ENCODE peak calls at places on chromosomes 16 and 17, in six cellular contexts. One of them, this sample, is unnamed.
A peak's percentile ranks its signal among the peaks of the same experiment; 100 is the strongest.

GRCh38 chr17:79931517-79932309 is 92.5 kb upstream of the CBX4 start:
- DNase-seq in PC-3: peak; percentile 20
- DNase-seq in IMR-90: peak; percentile 31
- DNase-seq in mammary epithelial cell: peak; percentile 32
- DNase-seq in EL: peak; percentile 26
- DNase-seq in H7: no peak
- DNase-seq in this sample: peak; percentile 43

GRCh38 chr17:76046064-76046463 is 19.0 kb upstream of the EVPL start:
- DNase-seq in H7: no peak
- DNase-seq in EL: no peak
- DNase-seq in PC-3: no peak
- DNase-seq in mammary epithelial cell: peak; percentile 47
- DNase-seq in IMR-90: no peak
- DNase-seq in this sample: peak; percentile 52

GRCh38 chr17:60139438-60140285 is 10.1 kb upstream of the CA4 start:
- DNase-seq in EL: peak; percentile 61
- DNase-seq in IMR-90: peak; percentile 58
- DNase-seq in H7: peak; percentile 94
- DNase-seq in mammary epithelial cell: peak; percentile 34
- DNase-seq in PC-3: peak; percentile 31
- DNase-seq in this sample: peak; percentile 66

GRCh38 chr16:56625943-56626654 is 518 bp downstream of the MT1E start:
- DNase-seq in EL: peak; percentile 73
- DNase-seq in IMR-90: peak; percentile 86
- DNase-seq in PC-3: no peak
- DNase-seq in mammary epithelial cell: no peak
- DNase-seq in H7: no peak
- DNase-seq in this sample: peak; percentile 92

GRCh38 chr17:60508384-60508980 is 17.6 kb downstream of the APPBP2 start:
- DNase-seq in mammary epithelial cell: no peak
- DNase-seq in PC-3: no peak
- DNase-seq in EL: no peak
- DNase-seq in H7: no peak
- DNase-seq in IMR-90: no peak
- DNase-seq in this sample: no peak

GRCh38 chr16:80974649-80975376 is 31.9 kb downstream of the CMC2 start:
- DNase-seq in mammary epithelial cell: no peak
- DNase-seq in H7: no peak
- DNase-seq in IMR-90: no peak
- DNase-seq in PC-3: peak; percentile 6
- DNase-seq in EL: no peak
- DNase-seq in this sample: no peak

GRCh38 chr17:42182927-42183734 is 2.1 kb downstream of the HCRT start:
- DNase-seq in H7: no peak
- DNase-seq in IMR-90: peak; percentile 60
- DNase-seq in EL: peak; percentile 62
- DNase-seq in mammary epithelial cell: peak; percentile 16
- DNase-seq in PC-3: no peak
- DNase-seq in this sample: peak; percentile 36

GRCh38 chr16:17328971-17329370 is 141.8 kb downstream of the XYLT1 start:
- DNase-seq in IMR-90: no peak
- DNase-seq in H7: no peak
- DNase-seq in mammary epithelial cell: no peak
- DNase-seq in PC-3: no peak
- DNase-seq in EL: no peak
- DNase-seq in this sample: no peak

GRCh38 chr17:36197389-36197708 is 791 bp upstream of the CCL3L1 start:
- DNase-seq in IMR-90: no peak
- DNase-seq in EL: no peak
- DNase-seq in H7: no peak
- DNase-seq in PC-3: no peak
- DNase-seq in mammary epithelial cell: no peak
- DNase-seq in this sample: no peak

GRCh38 chr17:8012996-8013640 is 10.7 kb downstream of the GUCY2D start:
- DNase-seq in mammary epithelial cell: no peak
- DNase-seq in IMR-90: no peak
- DNase-seq in EL: no peak
- DNase-seq in PC-3: no peak
- DNase-seq in H7: peak; percentile 35
- DNase-seq in this sample: no peak

GRCh38 chr16:72921106-72921505 is 126.8 kb downstream of the ZFHX3 start:
- DNase-seq in EL: no peak
- DNase-seq in IMR-90: no peak
- DNase-seq in H7: no peak
- DNase-seq in mammary epithelial cell: no peak
- DNase-seq in PC-3: no peak
- DNase-seq in this sample: no peak

GRCh38 chr16:17470871-17471744 is at the start of gene XYLT1:
- DNase-seq in H7: peak; percentile 91
- DNase-seq in PC-3: peak; percentile 58
- DNase-seq in IMR-90: peak; percentile 94
- DNase-seq in EL: peak; percentile 91
- DNase-seq in mammary epithelial cell: peak; percentile 82
- DNase-seq in this sample: peak; percentile 30

GRCh38 chr16:77093999-77094398 is 97.0 kb upstream of the MON1B start:
- DNase-seq in H7: no peak
- DNase-seq in IMR-90: no peak
- DNase-seq in EL: no peak
- DNase-seq in PC-3: no peak
- DNase-seq in mammary epithelial cell: no peak
- DNase-seq in this sample: no peak

GRCh38 chr17:82217120-82217529 is 4.5 kb upstream of the CCDC57 start:
- DNase-seq in mammary epithelial cell: no peak
- DNase-seq in PC-3: no peak
- DNase-seq in IMR-90: no peak
- DNase-seq in EL: peak; percentile 75
- DNase-seq in H7: no peak
- DNase-seq in this sample: no peak

GRCh38 chr16:89982318-89982717 is 33.8 kb downstream of the DEF8 start:
- DNase-seq in EL: no peak
- DNase-seq in H7: no peak
- DNase-seq in IMR-90: no peak
- DNase-seq in mammary epithelial cell: peak; percentile 17
- DNase-seq in PC-3: no peak
- DNase-seq in this sample: no peak

GRCh38 chr17:57313276-57313835 is 57.0 kb downstream of the MSI2 start:
- DNase-seq in PC-3: no peak
- DNase-seq in H7: peak; percentile 45
- DNase-seq in EL: no peak
- DNase-seq in IMR-90: no peak
- DNase-seq in mammary epithelial cell: no peak
- DNase-seq in this sample: no peak

GRCh38 chr16:71461686-71462648 is at the start of gene ZNF23:
- DNase-seq in PC-3: peak; percentile 66
- DNase-seq in EL: peak; percentile 74
- DNase-seq in mammary epithelial cell: peak; percentile 70
- DNase-seq in H7: peak; percentile 96
- DNase-seq in IMR-90: peak; percentile 74
- DNase-seq in this sample: peak; percentile 69

GRCh38 chr16:78045865-78046581 is 23.7 kb downstream of the CLEC3A start:
- DNase-seq in EL: peak; percentile 12
- DNase-seq in H7: peak; percentile 96
- DNase-seq in PC-3: peak; percentile 31
- DNase-seq in IMR-90: peak; percentile 54
- DNase-seq in mammary epithelial cell: peak; percentile 57
- DNase-seq in this sample: peak; percentile 68

GRCh38 chr16:72216767-72217166 is 44.8 kb upstream of the PMFBP1 start:
- DNase-seq in PC-3: no peak
- DNase-seq in IMR-90: no peak
- DNase-seq in mammary epithelial cell: no peak
- DNase-seq in EL: no peak
- DNase-seq in H7: no peak
- DNase-seq in this sample: no peak

GRCh38 chr17:3012926-3013581 is 50.4 kb downstream of the OR1D5 start:
- DNase-seq in PC-3: peak; percentile 56
- DNase-seq in IMR-90: peak; percentile 40
- DNase-seq in mammary epithelial cell: peak; percentile 26
- DNase-seq in EL: peak; percentile 58
- DNase-seq in H7: peak; percentile 94
- DNase-seq in this sample: peak; percentile 55

GRCh38 chr16:13928644-13929043 is 8.7 kb downstream of the ERCC4 start:
- DNase-seq in EL: no peak
- DNase-seq in mammary epithelial cell: no peak
- DNase-seq in PC-3: no peak
- DNase-seq in IMR-90: no peak
- DNase-seq in H7: no peak
- DNase-seq in this sample: no peak

GRCh38 chr17:67324330-67324729 is 42.0 kb downstream of the PSMD12 start:
- DNase-seq in PC-3: no peak
- DNase-seq in EL: no peak
- DNase-seq in mammary epithelial cell: no peak
- DNase-seq in IMR-90: no peak
- DNase-seq in H7: no peak
- DNase-seq in this sample: no peak

GRCh38 chr17:57879437-57880085 is 29.7 kb upstream of the MRPS23 start:
- DNase-seq in PC-3: peak; percentile 86
- DNase-seq in IMR-90: no peak
- DNase-seq in mammary epithelial cell: no peak
- DNase-seq in EL: no peak
- DNase-seq in H7: peak; percentile 76
- DNase-seq in this sample: no peak

GRCh38 chr17:75697651-75698291 is 23.5 kb upstream of the ITGB4 start:
- DNase-seq in EL: no peak
- DNase-seq in IMR-90: no peak
- DNase-seq in H7: no peak
- DNase-seq in mammary epithelial cell: no peak
- DNase-seq in PC-3: no peak
- DNase-seq in this sample: no peak

GRCh38 chr16:58414938-58415451 is 22.7 kb downstream of the GINS3 start:
- DNase-seq in mammary epithelial cell: no peak
- DNase-seq in PC-3: no peak
- DNase-seq in IMR-90: peak; percentile 29
- DNase-seq in H7: no peak
- DNase-seq in EL: no peak
- DNase-seq in this sample: no peak

GRCh38 chr17:31392002-31392855 is 754 bp downstream of the RAB11FIP4 start:
- DNase-seq in H7: peak; percentile 78
- DNase-seq in IMR-90: no peak
- DNase-seq in EL: no peak
- DNase-seq in PC-3: no peak
- DNase-seq in mammary epithelial cell: no peak
- DNase-seq in this sample: no peak

GRCh38 chr16:68645494-68646388 is 631 bp downstream of the CDH3 start:
- DNase-seq in mammary epithelial cell: peak; percentile 26
- DNase-seq in IMR-90: no peak
- DNase-seq in EL: no peak
- DNase-seq in PC-3: no peak
- DNase-seq in H7: peak; percentile 89
- DNase-seq in this sample: no peak

GRCh38 chr16:11296706-11297491 is 15.8 kb upstream of the PRM1 start:
- DNase-seq in EL: no peak
- DNase-seq in IMR-90: no peak
- DNase-seq in PC-3: no peak
- DNase-seq in H7: no peak
- DNase-seq in mammary epithelial cell: peak; percentile 50
- DNase-seq in this sample: no peak

GRCh38 chr17:882827-883585 is 96.6 kb downstream of the NXN start:
- DNase-seq in mammary epithelial cell: peak; percentile 68
- DNase-seq in PC-3: no peak
- DNase-seq in H7: no peak
- DNase-seq in IMR-90: peak; percentile 66
- DNase-seq in EL: peak; percentile 32
- DNase-seq in this sample: peak; percentile 82